ENCODE peak calls at places on chromosomes 1 and 21, in ten cellular contexts. C is HFFc6; A is CD8-positive, alpha-beta T cell; M is body of pancreas; Y is MCF 10A; Z is fibroblast of lung; S is choroid plexus epithelial cell; B is HCT116; H is fibroblast of mammary gland; G is neural progenitor cell. E is an unnamed sample.

GRCh38 chr1:14167889-14168288 is 430.6 kb upstream of the KAZN start:
- DNase-seq in C (no peak), A (no peak), M (no peak), Y (no peak), Z (no peak), S (no peak), B (no peak), H (no peak), G (no peak), E (no peak)

GRCh38 chr1:184664042-184664659 is 90.5 kb downstream of the EDEM3 start:
- DNase-seq in C (peak; percentile 32), A (no peak), M (peak; percentile 67), Y (peak; percentile 79), Z (peak; percentile 58), S (peak; percentile 72), B (peak; percentile 26), H (peak; percentile 64), G (peak; percentile 94), E (peak; percentile 89)

GRCh38 chr1:184595609-184596008 is 159.0 kb downstream of the EDEM3 start:
- DNase-seq in C (peak; percentile 59), A (no peak), M (no peak), Y (peak; percentile 85), Z (peak; percentile 64), S (peak; percentile 50), B (no peak), H (peak; percentile 84), G (no peak), E (no peak)

GRCh38 chr1:209755926-209756607 is at the start of gene TRAF3IP3:
- DNase-seq in C (no peak), A (peak; percentile 49), M (no peak), Y (no peak), Z (no peak), S (peak; percentile 11), B (no peak), H (no peak), G (no peak), E (no peak)

GRCh38 chr1:41015281-41015680 is 6.2 kb downstream of the SLFNL1 start:
- DNase-seq in C (no peak), A (no peak), M (no peak), Y (no peak), Z (no peak), S (no peak), B (no peak), H (no peak), G (no peak), E (no peak)

GRCh38 chr21:42670058-42670830 is 16.8 kb downstream of the PDE9A start:
- DNase-seq in C (no peak), A (no peak), M (no peak), Y (no peak), Z (no peak), S (no peak), B (no peak), H (no peak), G (no peak), E (no peak)

GRCh38 chr1:165903672-165904071 is 76.3 kb downstream of the UCK2 start:
- DNase-seq in C (peak; percentile 82), A (no peak), M (no peak), Y (peak; percentile 99), Z (peak; percentile 77), S (peak; percentile 62), B (no peak), H (peak; percentile 75), G (no peak), E (no peak)

GRCh38 chr1:89310976-89311375 is 38.3 kb upstream of the GBP5 start:
- DNase-seq in C (no peak), A (no peak), M (no peak), Y (peak; percentile 36), Z (no peak), S (no peak), B (no peak), H (no peak), G (no peak), E (no peak)

GRCh38 chr1:208515123-208515522 is 270.9 kb upstream of the PLXNA2 start:
- DNase-seq in C (no peak), A (no peak), M (no peak), Y (no peak), Z (peak; percentile 15), S (no peak), B (no peak), H (no peak), G (no peak), E (no peak)

GRCh38 chr1:183585038-183585437 is 5.2 kb downstream of the NCF2 start:
- DNase-seq in C (no peak), A (no peak), M (no peak), Y (no peak), Z (no peak), S (no peak), B (peak; percentile 7), H (no peak), G (no peak), E (no peak)

GRCh38 chr1:92701147-92701546 is 83.8 kb downstream of the EVI5 start:
- DNase-seq in C (no peak), A (no peak), M (no peak), Y (no peak), Z (peak; percentile 32), S (peak; percentile 73), B (no peak), H (peak; percentile 40), G (no peak), E (no peak)

GRCh38 chr1:156673387-156674121 is 3.7 kb downstream of the NES start:
- DNase-seq in C (no peak), A (no peak), M (no peak), Y (no peak), Z (peak; percentile 50), S (no peak), B (no peak), H (peak; percentile 38), G (peak; percentile 98), E (peak; percentile 97)

GRCh38 chr1:37867784-37868183 is 8.4 kb upstream of the MTF1 start:
- DNase-seq in C (no peak), A (no peak), M (no peak), Y (no peak), Z (no peak), S (no peak), B (no peak), H (no peak), G (no peak), E (peak; percentile 32)

GRCh38 chr1:109687641-109688499 is at the start of gene GSTM1:
- DNase-seq in C (peak; percentile 11), A (peak; percentile 46), M (no peak), Y (no peak), Z (no peak), S (no peak), B (no peak), H (peak; percentile 60), G (peak; percentile 78), E (peak; percentile 79)

GRCh38 chr1:115496904-115497527 is 144.8 kb upstream of the VANGL1 start:
- DNase-seq in C (peak; percentile 86), A (no peak), M (no peak), Y (peak; percentile 71), Z (peak; percentile 87), S (peak; percentile 68), B (no peak), H (peak; percentile 59), G (no peak), E (no peak)

GRCh38 chr21:14259669-14260458 is 43.9 kb downstream of the RBM11 start:
- DNase-seq in C (peak; percentile 33), A (no peak), M (no peak), Y (peak; percentile 65), Z (peak; percentile 28), S (peak; percentile 81), B (peak; percentile 10), H (peak; percentile 56), G (peak; percentile 69), E (no peak)
- TF ChIP-seq CTCF in C (peak; percentile 79), A (peak; percentile 62), M (peak; percentile 46), Y (peak; percentile 56), Z (peak; percentile 50), S (peak; percentile 61), B (no peak), H (peak; percentile 49), G (peak; percentile 74), E (peak; percentile 74)

GRCh38 chr1:26306290-26307221 is at the start of gene UBXN11:
- DNase-seq in C (peak; percentile 95), A (peak; percentile 82), M (peak; percentile 95), Y (peak; percentile 98), Z (peak; percentile 95), S (peak; percentile 97), B (peak; percentile 94), H (peak; percentile 91), G (peak; percentile 98), E (peak; percentile 98)
- TF ChIP-seq CTCF in C (no peak), A (no peak), M (no peak), Y (no peak), Z (no peak), S (no peak), B (no peak), H (no peak), G (no peak), E (no peak)

GRCh38 chr1:160004001-160004400 is 27.8 kb downstream of the PIGM start:
- DNase-seq in C (no peak), A (no peak), M (no peak), Y (peak; percentile 30), Z (no peak), S (no peak), B (no peak), H (no peak), G (no peak), E (no peak)

GRCh38 chr1:160005070-160005469 is 26.7 kb downstream of the PIGM start:
- DNase-seq in C (no peak), A (no peak), M (no peak), Y (no peak), Z (no peak), S (no peak), B (no peak), H (no peak), G (no peak), E (no peak)

GRCh38 chr1:160006312-160006940 is 25.4 kb downstream of the PIGM start:
- DNase-seq in C (peak; percentile 66), A (peak; percentile 47), M (peak; percentile 76), Y (peak; percentile 87), Z (peak; percentile 62), S (peak; percentile 78), B (peak; percentile 64), H (peak; percentile 69), G (peak; percentile 84), E (peak; percentile 83)

GRCh38 chr1:160001440-160001839 is 30.4 kb downstream of the PIGM start:
- DNase-seq in C (no peak), A (no peak), M (no peak), Y (no peak), Z (no peak), S (no peak), B (no peak), H (no peak), G (no peak), E (no peak)

DNA sequence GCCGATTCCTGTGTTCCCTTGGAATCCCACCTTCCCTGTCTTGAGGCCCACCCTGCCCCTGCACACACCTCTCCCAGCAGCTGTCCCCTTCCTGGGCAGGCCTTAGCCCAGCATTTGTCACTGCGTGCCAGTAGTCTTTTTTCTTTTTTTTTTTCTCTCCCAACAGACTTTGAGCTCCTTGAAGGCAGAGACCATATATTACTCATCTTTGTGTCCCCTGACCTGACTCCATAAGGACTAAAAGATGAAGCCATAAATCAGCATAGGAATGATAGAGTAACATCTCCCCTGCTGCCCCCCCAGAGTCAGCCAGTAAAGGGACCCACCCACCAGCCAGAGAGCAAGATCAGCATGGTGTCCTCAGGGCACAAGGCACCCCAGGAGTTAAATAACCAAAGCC is 27.4 kb downstream of the PIGM start:
- DNase-seq in C (no peak), A (no peak), M (no peak), Y (no peak), Z (no peak), S (no peak), B (no peak), H (no peak), G (no peak), E (no peak)
- TF ChIP-seq CTCF in C (no peak), A (no peak), M (no peak), Y (no peak), Z (no peak), S (no peak), B (no peak), H (no peak), G (no peak), E (no peak)

GRCh38 chr1:153355445-153356071 is 2.1 kb upstream of the S100A9 start:
- DNase-seq in C (peak; percentile 45), A (no peak), M (no peak), Y (peak; percentile 94), Z (peak; percentile 49), S (peak; percentile 67), B (peak; percentile 46), H (peak; percentile 59), G (peak; percentile 59), E (peak; percentile 86)
- TF ChIP-seq CTCF in C (peak; percentile 72), A (no peak), M (no peak), Y (peak; percentile 97), Z (peak; percentile 51), S (peak; percentile 65), B (peak; percentile 74), H (peak; percentile 55), G (peak; percentile 52), E (peak; percentile 76)

E was measured in H9.